ENCODE peak calls at places on chromosomes 1 and 21, in seven cellular contexts. S, K, F, M, V, D and H are unnamed samples.

GRCh38 chr1:165928075-165928731 is 100.8 kb downstream of the UCK2 start:
- DNase-seq in S (peak), K (peak), F (no peak), M (peak), V (peak), D (peak), H (peak)

GRCh38 chr21:34560609-34561008 is 48.6 kb upstream of the KCNE1 start:
- DNase-seq in S (no peak), K (no peak), F (no peak), M (no peak), V (no peak), D (no peak), H (no peak)

GRCh38 chr1:38038836-38039235 is 7.8 kb downstream of the POU3F1 start:
- DNase-seq in S (no peak), K (no peak), F (no peak), M (no peak), V (no peak), D (peak), H (no peak)

GRCh38 chr21:15212214-15212613 is 147.4 kb upstream of the NRIP1 start:
- DNase-seq in S (no peak), K (no peak), F (no peak), M (no peak), V (no peak), D (no peak), H (no peak)

GRCh38 chr21:33643658-33644311 is 1.5 kb downstream of the ITSN1 start:
- DNase-seq in S (no peak), K (no peak), F (no peak), M (no peak), V (no peak), D (no peak), H (no peak)

GRCh38 chr1:201709564-201710295 is 119.2 kb upstream of the IPO9 start:
- DNase-seq in S (peak), K (no peak), F (no peak), M (peak), V (peak), D (peak), H (no peak)

GRCh38 chr21:32414579-32415358 is 2.3 kb downstream of the EVA1C start:
- DNase-seq in S (no peak), K (no peak), F (no peak), M (no peak), V (no peak), D (peak), H (no peak)

GRCh38 chr1:185626344-185626743 is 107.8 kb upstream of the HMCN1 start:
- DNase-seq in S (no peak), K (no peak), F (no peak), M (no peak), V (no peak), D (no peak), H (no peak)

GRCh38 chr1:244605835-244606234 is 47.1 kb upstream of the DESI2 start:
- DNase-seq in S (no peak), K (no peak), F (no peak), M (no peak), V (no peak), D (no peak), H (no peak)

GRCh38 chr1:199700551-199700950 is 327.0 kb upstream of the NR5A2 start:
- DNase-seq in S (no peak), K (no peak), F (no peak), M (no peak), V (no peak), D (no peak), H (no peak)

GRCh38 chr1:197302775-197303174 is 34.7 kb downstream of the CRB1 start:
- DNase-seq in S (no peak), K (no peak), F (no peak), M (no peak), V (no peak), D (peak), H (no peak)

GRCh38 chr1:167938083-167938482 is 1.2 kb upstream of the MPC2 start:
- DNase-seq in S (no peak), K (no peak), F (no peak), M (no peak), V (no peak), D (no peak), H (no peak)

GRCh38 chr1:114131526-114132220 is 22.0 kb downstream of the SYT6 start:
- DNase-seq in S (no peak), K (no peak), F (no peak), M (no peak), V (no peak), D (peak), H (no peak)

GRCh38 chr1:79431341-79431740 is 424.8 kb upstream of the ADGRL4 start:
- DNase-seq in S (no peak), K (no peak), F (no peak), M (no peak), V (no peak), D (no peak), H (no peak)

GRCh38 chr1:100353988-100354387 is 1.7 kb downstream of the CDC14A start:
- DNase-seq in S (no peak), K (peak), F (no peak), M (no peak), V (no peak), D (peak), H (no peak)